ENCODE peak calls at places on chromosomes 12 and 14, in six cellular contexts. R is iris pigment epithelial cell, C is left ventricle myocardium inferior, D is NCI-H1436, Q is hepatocyte, P is substantia nigra. U is an unnamed sample.

GRCh38 chr12:91743727-91744126 is 401.9 kb downstream of the BTG1 start:
- DNase-seq in R (no peak), C (no peak), D (no peak), Q (no peak), P (no peak), U (no peak)

GRCh38 chr12:39490500-39491276 is 47.8 kb upstream of the KIF21A start:
- DNase-seq in R (peak; percentile 98), C (no peak), D (no peak), Q (no peak), P (no peak), U (peak; percentile 97)

GRCh38 chr14:93954900-93955891 is 21.2 kb downstream of the ASB2 start:
- DNase-seq in R (no peak), C (no peak), D (no peak), Q (no peak), P (peak; percentile 38), U (no peak)

GRCh38 chr12:132651444-132652100 is 33.0 kb downstream of the P2RX2 start:
- DNase-seq in R (no peak), C (no peak), D (no peak), Q (no peak), P (no peak), U (no peak)

GRCh38 chr12:5586201-5586600 is 154.3 kb downstream of the NTF3 start:
- DNase-seq in R (no peak), C (no peak), D (no peak), Q (peak; percentile 54), P (no peak), U (peak; percentile 35)

GRCh38 chr14:95465936-95466335 is 50.5 kb downstream of the SYNE3 start:
- DNase-seq in R (no peak), C (no peak), D (no peak), Q (no peak), P (no peak), U (no peak)

GRCh38 chr14:103845327-103845726 is 2.0 kb downstream of the PPP1R13B start:
- DNase-seq in R (no peak), C (no peak), D (no peak), Q (no peak), P (no peak), U (no peak)

GRCh38 chr14:69088523-69089445 is 64.1 kb downstream of the DCAF5 start:
- DNase-seq in R (peak; percentile 81), C (no peak), D (no peak), Q (peak; percentile 31), P (no peak), U (peak; percentile 45)

GRCh38 chr12:5022465-5023061 is 21.1 kb upstream of the KCNA5 start:
- DNase-seq in R (peak; percentile 21), C (no peak), D (peak; percentile 21), Q (peak; percentile 81), P (peak; percentile 18), U (peak; percentile 56)

GRCh38 chr14:60803871-60804270 is 69.3 kb downstream of the MNAT1 start:
- DNase-seq in R (no peak), C (no peak), D (no peak), Q (no peak), P (no peak), U (no peak)

GRCh38 chr12:102957339-102958050 is at the start of gene ASCL1:
- DNase-seq in R (peak; percentile 45), C (no peak), D (peak; percentile 93), Q (peak; percentile 44), P (peak; percentile 17), U (peak; percentile 27)

GRCh38 chr14:103313704-103314103 is 20.3 kb upstream of the EIF5 start:
- DNase-seq in R (no peak), C (no peak), D (no peak), Q (no peak), P (no peak), U (peak; percentile 32)

GRCh38 chr12:90000721-90001120 is 292.1 kb upstream of the ATP2B1 start:
- DNase-seq in R (no peak), C (no peak), D (no peak), Q (no peak), P (no peak), U (no peak)

GRCh38 chr12:47080725-47081502 is 1.2 kb upstream of the AMIGO2 start:
- DNase-seq in R (peak; percentile 81), C (peak; percentile 65), D (no peak), Q (peak; percentile 56), P (no peak), U (peak; percentile 52)

GRCh38 chr12:106747973-106748436 is 26.5 kb upstream of the RIC8B start:
- DNase-seq in R (no peak), C (no peak), D (no peak), Q (no peak), P (no peak), U (no peak)